ENCODE peak calls at places on chromosomes 6 and 20, in five cellular contexts. X is Calu3, Y is astrocyte of the cerebellum, S is spleen, C is endodermal cell. I is an unnamed sample.

GRCh38 chr6:166942393-166943168 is 13.8 kb downstream of the RNASET2 start:
- DNase-seq in C (no peak), Y (no peak), X (no peak), S (no peak), I (no peak)

GRCh38 chr6:2141644-2142290 is 103.6 kb downstream of the GMDS start:
- DNase-seq in S (no peak), Y (no peak), C (no peak), X (no peak), I (no peak)

GRCh38 chr6:87154641-87155271 is 609 bp upstream of the ZNF292 start:
- DNase-seq in X (no peak), C (no peak), S (no peak), Y (peak), I (peak)

GRCh38 chr6:37393530-37393929 is 39.5 kb upstream of the CMTR1 start:
- DNase-seq in Y (no peak), C (no peak), S (no peak), X (no peak), I (no peak)

GRCh38 chr6:23611776-23612381 is 514.1 kb upstream of the NRSN1 start:
- DNase-seq in Y (no peak), S (no peak), C (peak), X (no peak), I (no peak)

GRCh38 chr20:46837083-46837482 is 57.6 kb upstream of the EYA2 start:
- DNase-seq in X (no peak), Y (no peak), C (no peak), S (no peak), I (no peak)

GRCh38 chr6:26249959-26250805 is 114.8 kb upstream of the BTN3A2 start:
- DNase-seq in X (peak), Y (peak), S (peak), C (peak), I (peak)

GRCh38 chr6:77462359-77463307 is 658 bp downstream of the HTR1B start:
- DNase-seq in X (no peak), C (peak), S (no peak), Y (no peak), I (peak)

GRCh38 chr20:43942661-43943285 is 28.1 kb downstream of the TOX2 start:
- DNase-seq in C (no peak), S (no peak), Y (peak), X (peak), I (peak)

GRCh38 chr6:20633566-20634340 is 99.5 kb downstream of the CDKAL1 start:
- DNase-seq in Y (no peak), C (no peak), X (no peak), S (no peak), I (no peak)

GRCh38 chr6:51019785-51020184 is 201.1 kb downstream of the TFAP2B start:
- DNase-seq in X (no peak), S (no peak), C (no peak), Y (no peak), I (no peak)

GRCh38 chr6:76831299-76831698 is 632.0 kb downstream of the HTR1B start:
- DNase-seq in S (no peak), X (no peak), Y (no peak), C (no peak), I (no peak)

GRCh38 chr20:21557246-21557982 is 43.5 kb upstream of the NKX2-2 start:
- DNase-seq in Y (no peak), X (no peak), S (no peak), C (no peak), I (peak)

GRCh38 chr6:169253341-169253740 is 305 bp downstream of the THBS2 start:
- DNase-seq in X (no peak), S (no peak), C (no peak), Y (no peak), I (no peak)

GRCh38 chr6:29992792-29993191 is 50.5 kb downstream of the HLA-A start:
- DNase-seq in Y (no peak), S (no peak), X (no peak), C (no peak), I (no peak)

GRCh38 chr20:23622839-23623343 is 14.9 kb downstream of the CST3 start:
- DNase-seq in Y (peak), C (peak), X (peak), S (no peak), I (peak)

GRCh38 chr6:43627008-43627825 is 1.8 kb downstream of the GTPBP2 start:
- DNase-seq in C (no peak), X (peak), Y (peak), S (no peak), I (peak)

GRCh38 chr6:31175961-31176360 is 5.5 kb upstream of the POU5F1 start:
- DNase-seq in C (peak), Y (no peak), S (no peak), X (no peak), I (no peak)

GRCh38 chr6:31689249-31690110 is 8.6 kb upstream of the LY6G5C start:
- DNase-seq in Y (no peak), C (peak), S (no peak), X (peak), I (no peak)

GRCh38 chr20:6402026-6402425 is 279.2 kb upstream of the FERMT1 start:
- DNase-seq in X (no peak), C (no peak), Y (no peak), S (no peak), I (no peak)

GRCh38 chr6:165653607-165654006 is 9.4 kb downstream of the PDE10A start:
- DNase-seq in Y (no peak), X (no peak), S (no peak), C (no peak), I (no peak)

GRCh38 chr6:165846123-165846966 is 183.3 kb upstream of the PDE10A start:
- DNase-seq in C (no peak), S (no peak), X (no peak), Y (no peak), I (no peak)

GRCh38 chr20:24825591-24825990 is 123.5 kb upstream of the CST7 start:
- DNase-seq in Y (no peak), X (no peak), C (peak), S (peak), I (no peak)

GRCh38 chr20:41003143-41003932 is 25.3 kb upstream of the TOP1 start:
- DNase-seq in Y (peak), S (no peak), C (peak), X (peak), I (no peak)

GRCh38 chr6:133410628-133411027 is 169.5 kb downstream of the EYA4 start:
- DNase-seq in C (peak), X (no peak), S (no peak), Y (no peak), I (no peak)

GRCh38 chr6:34248198-34248726 is 544 bp downstream of the SMIM29 start:
- DNase-seq in C (peak), X (peak), S (peak), Y (no peak), I (peak)

GRCh38 chr6:168274046-168274952 is 45.3 kb downstream of the DACT2 start:
- DNase-seq in X (peak), C (no peak), Y (no peak), S (no peak), I (no peak)

GRCh38 chr6:165774903-165775608 is 112.0 kb upstream of the PDE10A start:
- DNase-seq in X (peak), S (no peak), Y (peak), C (peak), I (peak)

GRCh38 chr6:39880521-39881048 is 53.7 kb downstream of the MOCS1 start:
- DNase-seq in X (no peak), Y (no peak), S (no peak), C (no peak), I (no peak)

GRCh38 chr6:77633993-77634392 is 18.8 kb upstream of the MEI4 start:
- DNase-seq in S (no peak), Y (peak), C (no peak), X (no peak), I (no peak)

GRCh38 chr6:11810039-11810541 is 31.5 kb upstream of the ADTRP start:
- DNase-seq in S (no peak), C (no peak), Y (peak), X (peak), I (no peak)

GRCh38 chr6:81708306-81708705 is 44.2 kb downstream of the TENT5A start:
- DNase-seq in C (peak), Y (peak), S (no peak), X (no peak), I (no peak)

GRCh38 chr6:139765825-139766285 is 391.4 kb upstream of the CITED2 start:
- DNase-seq in Y (no peak), C (no peak), S (no peak), X (peak), I (no peak)

GRCh38 chr20:63064745-63065711 is 58.3 kb upstream of the BHLHE23 start:
- DNase-seq in S (peak), C (no peak), X (no peak), Y (no peak), I (no peak)
- TF ChIP-seq CTCF in S (no peak), C (no peak), X (no peak), Y (no peak), I (no peak)

GRCh38 chr20:59031326-59032022 is 661 bp downstream of the ATP5F1E start:
- DNase-seq in Y (no peak), S (no peak), X (no peak), C (no peak), I (peak)

GRCh38 chr20:59033616-59034165 is 1.6 kb upstream of the ATP5F1E start:
- DNase-seq in S (no peak), X (no peak), Y (no peak), C (no peak), I (no peak)

GRCh38 chr20:59033093-59033492 is 958 bp upstream of the ATP5F1E start:
- DNase-seq in X (no peak), Y (no peak), C (no peak), S (no peak), I (no peak)

GRCh38 chr20:59032023-59032712 is at the start of gene ATP5F1E:
- DNase-seq in X (peak), Y (peak), S (peak), C (peak), I (peak)

DNA sequence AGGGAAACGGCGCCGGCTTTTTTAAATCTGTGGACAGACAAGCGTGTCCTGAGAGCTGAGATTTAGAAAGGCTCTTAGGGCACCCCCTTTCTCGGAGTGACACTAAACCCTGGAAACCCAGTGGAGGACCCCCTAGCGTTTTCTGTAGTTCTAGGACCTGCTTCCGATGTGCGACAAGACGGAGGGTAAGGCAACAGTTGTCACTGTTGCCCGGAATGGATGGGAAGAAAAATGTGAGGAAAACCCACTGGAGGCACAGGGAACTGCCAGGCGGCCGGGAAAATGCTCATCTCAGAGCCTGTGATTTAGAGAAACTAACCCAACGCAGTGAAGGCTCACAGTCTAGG is 551 bp upstream of the ATP5F1E start:
- DNase-seq in Y (no peak), C (no peak), S (no peak), X (no peak), I (no peak)
- TF ChIP-seq CTCF in Y (peak), C (peak), S (no peak), X (peak), I (no peak)

GRCh38 chr6:152721956-152722355 is 24.3 kb downstream of the MYCT1 start:
- DNase-seq in C (no peak), Y (no peak), X (no peak), S (peak), I (no peak)

GRCh38 chr6:152726313-152726712 is 24.3 kb upstream of the VIP start:
- DNase-seq in S (no peak), X (no peak), Y (no peak), C (no peak), I (no peak)

GRCh38 chr6:152716322-152716721 is 18.6 kb downstream of the MYCT1 start:
- DNase-seq in Y (no peak), C (no peak), S (no peak), X (no peak), I (no peak)

GRCh38 chr6:152723398-152723797 is 25.7 kb downstream of the MYCT1 start:
- DNase-seq in Y (no peak), X (no peak), C (no peak), S (no peak), I (no peak)

DNA sequence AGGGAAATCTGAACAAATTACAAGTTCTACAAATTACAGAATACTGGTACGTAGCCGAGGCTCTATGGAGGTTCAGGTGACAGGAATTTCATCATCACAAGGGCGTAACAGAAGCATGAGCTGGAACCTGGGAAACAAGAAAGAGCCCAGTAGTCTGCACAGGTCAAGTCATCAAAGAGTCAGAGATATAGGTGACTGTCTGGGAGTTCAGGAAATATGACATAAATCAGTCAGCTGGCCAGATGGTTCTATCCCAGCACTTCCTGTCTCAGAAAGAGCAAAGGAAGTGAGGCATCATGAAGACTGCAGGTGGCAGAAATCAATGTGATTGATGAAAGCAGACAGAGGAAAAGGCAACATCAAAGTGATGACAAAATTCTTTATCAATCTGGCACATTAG is 23.3 kb downstream of the MYCT1 start:
- DNase-seq in S (no peak), C (no peak), X (no peak), Y (no peak), I (peak)
- TF ChIP-seq CTCF in S (no peak), C (no peak), X (no peak), Y (no peak), I (no peak)

GRCh38 chr20:60529149-60529548 is 570.9 kb downstream of the CDH26 start:
- DNase-seq in S (no peak), Y (no peak), X (no peak), C (no peak), I (no peak)
- TF ChIP-seq CTCF in S (no peak), Y (no peak), X (no peak), C (no peak), I (no peak)

GRCh38 chr6:151765444-151765886 is 42.0 kb upstream of the ESR1 start:
- DNase-seq in X (peak), S (no peak), Y (peak), C (peak), I (peak)

GRCh38 chr6:151760486-151760885 is 47.0 kb upstream of the ESR1 start:
- DNase-seq in X (no peak), C (no peak), S (no peak), Y (no peak), I (no peak)

GRCh38 chr6:151762817-151763216 is 44.7 kb upstream of the ESR1 start:
- DNase-seq in Y (no peak), C (no peak), X (no peak), S (no peak), I (no peak)

GRCh38 chr6:151763938-151764680 is 43.4 kb upstream of the ESR1 start:
- DNase-seq in X (peak), Y (peak), S (peak), C (peak), I (peak)

GRCh38 chr6:151763303-151763702 is 44.2 kb upstream of the ESR1 start:
- DNase-seq in S (no peak), Y (peak), X (no peak), C (no peak), I (no peak)
- TF ChIP-seq CTCF in S (no peak), Y (peak), X (no peak), C (peak), I (no peak)

GRCh38 chr6:152096863-152097496 is 289.5 kb downstream of the ESR1 start:
- DNase-seq in S (no peak), C (no peak), Y (peak), X (no peak), I (no peak)
- TF ChIP-seq CTCF in S (no peak), C (peak), Y (peak), X (no peak), I (no peak)

GRCh38 chr6:109527989-109528388 is 45.0 kb upstream of the ZBTB24 start:
- DNase-seq in S (no peak), Y (no peak), C (no peak), X (no peak), I (peak)
- TF ChIP-seq CTCF in S (no peak), Y (peak), C (peak), X (peak), I (peak)